ENCODE peak calls at places on chromosomes 1 and 21, in eight cellular contexts. S is prostate gland, C is ovary, X is heart left ventricle, L is K562, T is IMR-90, M is upper lobe of left lung, P is suprapubic skin. A is an unnamed sample. For H3K36me3, the result is how much of the 10 kb centered on the place peaks cover.

GRCh38 chr1:205451202-205451601 is 4.6 kb downstream of the BLACAT1 start:
- DNase-seq in S (no peak), C (no peak), X (no peak), L (no peak), T (no peak), M (no peak), P (no peak), A (no peak)

GRCh38 chr1:160157174-160157573 is 5.8 kb downstream of the ATP1A4 start:
- DNase-seq in S (peak), C (no peak), X (no peak), L (no peak), T (no peak), M (no peak), P (no peak), A (no peak)

GRCh38 chr1:228647523-228648444 is 87.5 kb upstream of the RHOU start:
- DNase-seq in S (peak), C (peak), X (peak), L (peak), T (no peak), M (peak), P (peak), A (no peak)

GRCh38 chr1:56436912-56437403 is 142.4 kb downstream of the PLPP3 start:
- DNase-seq in S (no peak), C (no peak), X (no peak), L (no peak), T (no peak), M (no peak), P (no peak), A (no peak)

GRCh38 chr1:38083541-38083940 is 36.9 kb upstream of the POU3F1 start:
- DNase-seq in S (no peak), C (no peak), X (no peak), L (no peak), T (no peak), M (no peak), P (no peak), A (no peak)

GRCh38 chr1:198118136-198118535 is 38.7 kb upstream of the NEK7 start:
- DNase-seq in S (no peak), C (peak), X (peak), L (peak), T (peak), M (no peak), P (no peak), A (no peak)

GRCh38 chr21:34642211-34643075 is 26.4 kb upstream of the CLIC6 start:
- DNase-seq in S (no peak), C (no peak), X (no peak), L (no peak), T (peak), M (peak), P (no peak), A (no peak)

GRCh38 chr1:219567341-219567947 is 45.5 kb downstream of the ZC3H11B start:
- DNase-seq in S (no peak), C (no peak), X (no peak), L (peak), T (peak), M (no peak), P (no peak), A (no peak)

GRCh38 chr1:167555971-167556714 is 2.6 kb upstream of the CREG1 start:
- DNase-seq in S (peak), C (peak), X (peak), L (peak), T (peak), M (no peak), P (peak), A (peak)

GRCh38 chr1:54277451-54278355 is 77.7 kb downstream of the MRPL37 start:
- DNase-seq in S (peak), C (peak), X (no peak), L (no peak), T (no peak), M (no peak), P (no peak), A (no peak)

GRCh38 chr1:92728687-92729086 is 56.2 kb downstream of the EVI5 start:
- DNase-seq in S (no peak), C (no peak), X (no peak), L (no peak), T (peak), M (no peak), P (no peak), A (no peak)

GRCh38 chr1:224435318-224435763 is 744 bp upstream of the WDR26 start:
- DNase-seq in S (peak), C (no peak), X (no peak), L (peak), T (peak), M (no peak), P (no peak), A (no peak)

GRCh38 chr1:155970531-155971167 is 7.7 kb downstream of the ARHGEF2 start:
- DNase-seq in S (no peak), C (peak), X (peak), L (peak), T (peak), M (peak), P (no peak), A (no peak)

GRCh38 chr1:210302501-210302900 is 26.2 kb upstream of the HHAT start:
- DNase-seq in S (no peak), C (no peak), X (no peak), L (no peak), T (no peak), M (no peak), P (no peak), A (no peak)

GRCh38 chr21:16358784-16359183 is 629.0 kb downstream of the USP25 start:
- DNase-seq in S (no peak), C (no peak), X (no peak), L (no peak), T (no peak), M (no peak), P (no peak), A (no peak)

GRCh38 chr1:206514821-206515387 is 7.6 kb downstream of the RASSF5 start:
- DNase-seq in S (no peak), C (no peak), X (no peak), L (no peak), T (no peak), M (no peak), P (no peak), A (no peak)

GRCh38 chr21:26844258-26845065 is 747 bp downstream of the ADAMTS1 start:
- DNase-seq in S (peak), C (peak), X (peak), L (no peak), T (peak), M (peak), P (no peak), A (no peak)
- TF ChIP-seq POLR2A in S (no peak), C (no peak), X (no peak), L (no peak), T (no peak), M (no peak), P (no peak), A (no peak)

GRCh38 chr1:40423951-40424618 is 26.2 kb upstream of the ZFP69B start:
- DNase-seq in S (no peak), C (no peak), X (no peak), L (no peak), T (no peak), M (no peak), P (no peak), A (no peak)

GRCh38 chr1:40421694-40422384 is 28.4 kb upstream of the ZFP69B start:
- DNase-seq in S (no peak), C (peak), X (no peak), L (no peak), T (peak), M (no peak), P (no peak), A (no peak)

GRCh38 chr1:40421348-40421693 is 29.0 kb upstream of the ZFP69B start:
- DNase-seq in S (no peak), C (no peak), X (no peak), L (no peak), T (no peak), M (no peak), P (no peak), A (no peak)

GRCh38 chr1:40423264-40423642 is 27.0 kb upstream of the ZFP69B start:
- DNase-seq in S (no peak), C (no peak), X (no peak), L (no peak), T (no peak), M (no peak), P (no peak), A (no peak)

GRCh38 chr1:40422630-40423263 is 27.5 kb upstream of the ZFP69B start:
- DNase-seq in S (no peak), C (no peak), X (no peak), L (no peak), T (no peak), M (no peak), P (no peak), A (no peak)
- H3K36me3 ChIP-seq in S (under half), C (under half), X (under half), L (half or more), T (under half), M (under half), P (under half), A (under half)

DNA sequence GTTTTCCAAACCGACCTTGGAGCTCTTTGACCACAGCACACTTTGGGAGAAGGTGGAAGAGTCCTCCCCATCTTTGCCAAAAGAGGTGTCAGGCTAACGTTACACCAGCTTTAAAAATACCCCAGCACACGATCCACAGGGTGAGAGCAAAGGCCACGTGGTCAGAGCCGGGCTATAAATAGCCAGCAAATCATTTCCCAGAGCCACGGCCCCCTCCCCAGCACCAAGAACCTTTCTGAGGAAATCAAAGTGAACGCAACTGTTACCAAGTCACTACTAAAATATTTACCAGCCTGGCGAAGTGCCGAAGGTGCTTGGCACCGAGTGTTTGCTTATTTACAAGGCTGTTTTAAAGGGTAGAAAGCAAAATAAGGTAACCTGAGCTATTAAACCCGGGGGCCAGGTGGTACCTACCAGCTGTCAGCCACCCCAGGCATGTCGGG is 72.4 kb downstream of the CASZ1 start:
- DNase-seq in S (peak), C (no peak), X (no peak), L (no peak), T (peak), M (no peak), P (no peak), A (peak)
- TF ChIP-seq POLR2A in S (no peak), C (no peak), X (no peak), L (no peak), T (no peak), M (no peak), P (no peak), A (no peak)

GRCh38 chr21:39118061-39118460 is 65.2 kb downstream of the PSMG1 start:
- DNase-seq in S (no peak), C (no peak), X (no peak), L (no peak), T (no peak), M (no peak), P (no peak), A (no peak)
- H3K36me3 ChIP-seq in S (under half), C (under half), X (under half), L (under half), T (under half), M (under half), P (under half), A (under half)

GRCh38 chr1:35807614-35808375 is at the start of gene AGO4:
- DNase-seq in S (peak), C (peak), X (peak), L (peak), T (peak), M (peak), P (no peak), A (no peak)
- TF ChIP-seq POLR2A in S (no peak), C (no peak), X (peak), L (peak), T (no peak), M (no peak), P (no peak), A (no peak)

GRCh38 chr1:44294588-44295007 is 60.5 kb downstream of the ERI3 start:
- DNase-seq in S (no peak), C (peak), X (no peak), L (peak), T (peak), M (no peak), P (no peak), A (no peak)

GRCh38 chr1:44296794-44297193 is 58.3 kb downstream of the ERI3 start:
- DNase-seq in S (no peak), C (no peak), X (no peak), L (no peak), T (no peak), M (no peak), P (no peak), A (no peak)

GRCh38 chr1:44296067-44296466 is 59.0 kb downstream of the ERI3 start:
- DNase-seq in S (no peak), C (no peak), X (no peak), L (no peak), T (no peak), M (no peak), P (no peak), A (no peak)

GRCh38 chr1:44292641-44293040 is 62.4 kb downstream of the ERI3 start:
- DNase-seq in S (no peak), C (no peak), X (no peak), L (no peak), T (no peak), M (peak), P (no peak), A (no peak)

DNA sequence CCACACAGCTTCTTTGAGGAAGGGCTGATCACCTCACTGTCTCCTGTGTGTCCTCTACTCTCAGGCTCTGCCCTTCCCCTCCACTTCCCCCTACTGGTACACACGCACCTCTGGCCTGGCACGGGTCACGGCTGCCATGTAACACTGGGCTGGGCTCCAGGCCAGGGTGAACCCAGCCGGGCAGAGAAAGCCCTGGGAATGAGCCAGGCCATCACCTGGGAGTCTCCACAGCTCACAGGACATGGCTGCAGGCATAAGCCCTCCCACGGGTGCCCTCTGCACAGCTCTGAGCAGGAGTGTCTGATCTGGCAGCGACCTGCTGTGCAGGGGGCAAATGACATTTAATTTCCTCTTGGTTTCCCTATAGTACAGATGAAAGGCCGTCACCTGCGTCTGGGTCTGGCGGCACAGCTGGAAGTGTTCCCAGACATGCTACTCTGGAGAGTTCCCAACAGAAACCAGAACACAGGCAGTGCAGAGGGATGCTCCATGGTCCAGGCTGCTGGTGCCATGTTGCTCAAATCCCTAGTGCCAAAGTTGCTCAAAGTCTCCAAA is 61.2 kb downstream of the ERI3 start:
- DNase-seq in S (no peak), C (no peak), X (peak), L (no peak), T (no peak), M (peak), P (no peak), A (peak)
- H3K36me3 ChIP-seq in S (under half), C (under half), X (under half), L (half or more), T (under half), M (under half), P (under half), A (under half)